ENCODE peak calls at places on chromosomes 3 and 15, in seven cellular contexts. Y is A549, U is astrocyte, E is AG09319, R is upper lobe of right lung, H is neural crest cell, Z is endothelial cell. J is an unnamed sample.

GRCh38 chr3:194755689-194756459 is 70.2 kb downstream of the FAM43A start:
- DNase-seq in Y (no peak), Z (no peak), H (no peak), U (no peak), E (no peak), R (no peak), J (no peak)

GRCh38 chr3:149816986-149817385 is 4.0 kb downstream of the RNF13 start:
- DNase-seq in R (no peak), U (no peak), H (no peak), E (no peak), Z (no peak), Y (no peak), J (no peak)

GRCh38 chr3:107689355-107689754 is 166.6 kb downstream of the BBX start:
- DNase-seq in Y (no peak), R (no peak), H (no peak), Z (no peak), E (no peak), U (no peak), J (no peak)

GRCh38 chr15:28977377-28978010 is 91.7 kb downstream of the APBA2 start:
- DNase-seq in U (peak; percentile 98), Y (peak; percentile 96), E (peak; percentile 65), R (no peak), Z (no peak), H (no peak), J (no peak)

GRCh38 chr15:74170845-74171578 is 2.5 kb upstream of the ISLR start:
- DNase-seq in Y (no peak), E (no peak), Z (no peak), R (no peak), H (no peak), U (no peak), J (no peak)

GRCh38 chr3:142077859-142078500 is 71.4 kb downstream of the TFDP2 start:
- DNase-seq in Y (no peak), E (no peak), Z (no peak), U (no peak), R (peak; percentile 61), H (no peak), J (no peak)

GRCh38 chr15:80160570-80161156 is 7.9 kb downstream of the FAH start:
- DNase-seq in H (no peak), R (peak; percentile 86), E (peak; percentile 54), Z (no peak), U (peak; percentile 87), Y (no peak), J (peak; percentile 80)

GRCh38 chr3:46709721-46710120 is 7.9 kb downstream of the PRSS50 start:
- DNase-seq in U (no peak), Y (no peak), E (no peak), Z (no peak), R (peak; percentile 40), H (no peak), J (no peak)

GRCh38 chr3:117486709-117487394 is 777.3 kb downstream of the TUSC7 start:
- DNase-seq in H (no peak), Y (no peak), Z (no peak), U (no peak), R (no peak), E (no peak), J (no peak)

GRCh38 chr15:74192751-74193150 is 9.8 kb downstream of the STRA6 start:
- DNase-seq in U (no peak), Z (no peak), R (no peak), Y (no peak), H (no peak), E (no peak), J (no peak)

GRCh38 chr3:88879905-88880304 is 227.5 kb upstream of the EPHA3 start:
- DNase-seq in H (no peak), E (no peak), U (no peak), Y (no peak), R (no peak), Z (no peak), J (no peak)

GRCh38 chr3:34780294-34780693 is 859.0 kb upstream of the ARPP21 start:
- DNase-seq in Y (no peak), Z (no peak), U (no peak), H (no peak), E (no peak), R (no peak), J (no peak)

GRCh38 chr3:139339219-139339906 is 4.5 kb upstream of the MRPS22 start:
- DNase-seq in R (no peak), H (no peak), Y (no peak), Z (no peak), U (peak; percentile 4), E (no peak), J (peak; percentile 73)

GRCh38 chr3:187066228-187066995 is 72.9 kb downstream of the RPL39L start:
- DNase-seq in Y (peak; percentile 46), R (no peak), H (no peak), Z (peak; percentile 34), E (no peak), U (peak; percentile 16), J (peak; percentile 66)

GRCh38 chr15:69082041-69082502 is 67.6 kb downstream of the NOX5 start:
- DNase-seq in R (no peak), U (peak; percentile 81), H (no peak), Y (no peak), E (peak; percentile 11), Z (no peak), J (no peak)

GRCh38 chr15:52148409-52148808 is 35.8 kb upstream of the BCL2L10 start:
- DNase-seq in Z (no peak), Y (no peak), R (no peak), H (no peak), E (no peak), U (no peak), J (no peak)

GRCh38 chr3:69179740-69180372 is 57.5 kb upstream of the LMOD3 start:
- DNase-seq in Z (no peak), U (peak; percentile 16), Y (no peak), R (no peak), E (no peak), H (no peak), J (no peak)

GRCh38 chr15:39936187-39936586 is 2.3 kb downstream of the EIF2AK4 start:
- DNase-seq in H (no peak), Z (no peak), E (no peak), U (peak; percentile 88), R (no peak), Y (no peak), J (no peak)

GRCh38 chr3:16300881-16301359 is 35.9 kb downstream of the OXNAD1 start:
- DNase-seq in E (no peak), Y (no peak), H (no peak), R (no peak), Z (no peak), U (no peak), J (peak; percentile 69)

GRCh38 chr3:32203854-32204253 is 34.6 kb upstream of the CMTM8 start:
- DNase-seq in H (no peak), Z (no peak), U (peak; percentile 53), E (no peak), Y (no peak), R (no peak), J (no peak)

GRCh38 chr3:187208159-187208558 is 10.9 kb downstream of the RTP1 start:
- DNase-seq in H (no peak), Y (no peak), E (no peak), R (no peak), U (peak; percentile 83), Z (no peak), J (no peak)

GRCh38 chr15:70833897-70834765 is 19.8 kb downstream of the LARP6 start:
- DNase-seq in H (no peak), E (peak; percentile 83), Z (no peak), R (no peak), Y (peak; percentile 77), U (peak; percentile 79), J (no peak)

GRCh38 chr3:56291244-56291680 is 177.0 kb downstream of the ERC2 start:
- DNase-seq in R (no peak), H (no peak), Z (no peak), Y (no peak), U (peak; percentile 99), E (no peak), J (peak; percentile 13)

GRCh38 chr3:46098319-46098761 is 71.1 kb upstream of the XCR1 start:
- DNase-seq in U (peak; percentile 26), E (no peak), R (no peak), Y (no peak), Z (no peak), H (no peak), J (peak; percentile 76)

GRCh38 chr15:89576417-89576773 is 1.1 kb downstream of the TICRR start:
- DNase-seq in Z (no peak), H (no peak), R (no peak), E (no peak), U (no peak), Y (no peak), J (no peak)

GRCh38 chr3:118988198-118988842 is 46.3 kb downstream of the IGSF11 start:
- DNase-seq in U (no peak), R (no peak), Z (no peak), H (no peak), E (no peak), Y (no peak), J (no peak)

GRCh38 chr3:12993623-12994356 is 79.4 kb downstream of the IQSEC1 start:
- DNase-seq in H (peak; percentile 27), R (peak; percentile 76), U (no peak), Y (peak; percentile 56), Z (peak; percentile 40), E (no peak), J (no peak)

GRCh38 chr3:142211034-142211433 is 14.4 kb downstream of the GK5 start:
- DNase-seq in E (no peak), U (no peak), H (no peak), Y (no peak), Z (peak; percentile 22), R (no peak), J (peak; percentile 51)

GRCh38 chr3:165254812-165255211 is 58.6 kb upstream of the SLITRK3 start:
- DNase-seq in H (no peak), U (peak; percentile 10), R (no peak), Y (peak; percentile 21), E (no peak), Z (peak; percentile 22), J (no peak)

DNA sequence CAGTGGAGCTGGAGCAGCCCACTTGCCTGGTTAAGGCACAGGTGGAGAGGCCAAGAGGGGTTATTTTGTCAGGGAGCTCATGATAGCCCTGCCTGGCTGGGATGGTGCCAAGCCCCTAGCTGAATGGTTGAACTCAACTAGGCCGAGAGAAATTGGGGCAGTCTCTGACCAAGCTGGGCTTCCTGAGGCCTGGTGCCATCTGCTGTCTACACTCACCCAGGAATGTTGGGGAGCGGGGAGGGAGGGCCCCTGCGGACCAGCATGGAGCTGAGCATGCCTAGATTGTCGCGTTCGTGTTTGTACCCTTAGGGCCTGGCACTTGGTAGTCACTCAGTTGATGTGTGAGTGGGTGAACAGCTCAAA is 1.2 kb downstream of the BRPF1 start:
- DNase-seq in H (no peak), Z (no peak), Y (no peak), U (no peak), R (no peak), E (no peak), J (no peak)
- TF ChIP-seq CTCF in H (no peak), Z (no peak), Y (no peak), U (no peak), R (no peak), E (no peak), J (no peak)

GRCh38 chr15:25783607-25784131 is 79.5 kb downstream of the ATP10A start:
- DNase-seq in H (peak; percentile 31), E (no peak), Y (peak; percentile 25), U (no peak), R (no peak), Z (peak; percentile 61), J (peak; percentile 55)
- TF ChIP-seq CTCF in H (peak; percentile 48), E (peak; percentile 35), Y (peak; percentile 18), U (peak; percentile 46), R (peak; percentile 42), Z (peak; percentile 72), J (peak; percentile 41)

GRCh38 chr3:181210275-181210674 is 220.7 kb upstream of the DNAJC19 start:
- DNase-seq in E (no peak), Y (no peak), R (no peak), U (peak; percentile 11), H (no peak), Z (no peak), J (no peak)
- TF ChIP-seq CTCF in E (no peak), Y (peak; percentile 37), R (peak; percentile 22), U (peak; percentile 33), H (peak; percentile 77), Z (peak; percentile 71), J (peak; percentile 31)

GRCh38 chr15:41893422-41894250 is at the start of gene SPTBN5:
- DNase-seq in R (no peak), U (no peak), Z (no peak), H (no peak), E (no peak), Y (no peak), J (no peak)
- TF ChIP-seq CTCF in R (no peak), U (no peak), Z (no peak), H (no peak), E (no peak), Y (no peak), J (no peak)